ENCODE peak calls at places on chromosomes 7 and 10, in four cellular contexts. E is IMR-90, O is body of pancreas, P is HepG2. U is an unnamed sample.

GRCh38 chr10:122173337-122173736 is 97.8 kb upstream of the BTBD16 start:
- DNase-seq in E (no peak), O (no peak), P (no peak), U (peak)

GRCh38 chr10:3782456-3783312 is 2.3 kb downstream of the KLF6 start:
- DNase-seq in E (peak), O (peak), P (peak), U (peak)

GRCh38 chr7:4185736-4186512 is 496.2 kb upstream of the FOXK1 start:
- DNase-seq in E (no peak), O (no peak), P (no peak), U (no peak)

GRCh38 chr10:122446668-122447410 is 7.6 kb upstream of the ARMS2 start:
- DNase-seq in E (no peak), O (no peak), P (no peak), U (no peak)

GRCh38 chr7:158778476-158778875 is 50.8 kb downstream of the ESYT2 start:
- DNase-seq in E (peak), O (no peak), P (no peak), U (no peak)

GRCh38 chr10:28631896-28632596 is 45.3 kb upstream of the BAMBI start:
- DNase-seq in E (peak), O (no peak), P (peak), U (no peak)

GRCh38 chr7:37265006-37265405 is 183.7 kb downstream of the ELMO1 start:
- DNase-seq in E (no peak), O (no peak), P (no peak), U (no peak)

GRCh38 chr10:124674768-124675222 is 69.4 kb downstream of the FAM53B start:
- DNase-seq in E (no peak), O (no peak), P (no peak), U (no peak)

GRCh38 chr7:77658928-77659327 is 37.3 kb upstream of the RSBN1L start:
- DNase-seq in E (no peak), O (no peak), P (no peak), U (no peak)

GRCh38 chr7:145293120-145293792 is 457.4 kb upstream of the TPK1 start:
- DNase-seq in E (no peak), O (no peak), P (no peak), U (no peak)

GRCh38 chr10:22803201-22803895 is 89.0 kb upstream of the PIP4K2A start:
- DNase-seq in E (peak), O (no peak), P (no peak), U (no peak)

GRCh38 chr10:126101744-126102143 is 205.4 kb downstream of the FANK1 start:
- DNase-seq in E (no peak), O (peak), P (no peak), U (no peak)

GRCh38 chr10:118800920-118801319 is 46.1 kb upstream of the CACUL1 start:
- DNase-seq in E (no peak), O (peak), P (peak), U (no peak)

GRCh38 chr7:50208335-50208982 is 96.1 kb upstream of the IKZF1 start:
- DNase-seq in E (no peak), O (no peak), P (no peak), U (no peak)

GRCh38 chr7:30224511-30225031 is 59.8 kb upstream of the ZNRF2 start:
- DNase-seq in E (peak), O (peak), P (no peak), U (no peak)

GRCh38 chr7:49643750-49644149 is 129.7 kb upstream of the VWC2 start:
- DNase-seq in E (no peak), O (no peak), P (no peak), U (no peak)

GRCh38 chr7:49850921-49851613 is 77.6 kb downstream of the VWC2 start:
- DNase-seq in E (no peak), O (no peak), P (no peak), U (no peak)

GRCh38 chr10:92790449-92790848 is 57.9 kb upstream of the EXOC6 start:
- DNase-seq in E (no peak), O (no peak), P (no peak), U (no peak)

GRCh38 chr10:103448751-103449150 is 3.4 kb downstream of the CALHM2 start:
- DNase-seq in E (peak), O (peak), P (no peak), U (peak)

GRCh38 chr10:92517034-92517655 is 56.7 kb downstream of the IDE start:
- DNase-seq in E (peak), O (peak), P (peak), U (peak)

GRCh38 chr7:11748884-11749283 is 83.1 kb downstream of the THSD7A start:
- DNase-seq in E (no peak), O (no peak), P (no peak), U (no peak)

GRCh38 chr10:120557296-120557810 is 100.3 kb downstream of the PLPP4 start:
- DNase-seq in E (no peak), O (no peak), P (no peak), U (no peak)

GRCh38 chr10:63264852-63265617 is 131.9 kb downstream of the NRBF2 start:
- DNase-seq in E (peak), O (peak), P (peak), U (no peak)

GRCh38 chr10:75857269-75857846 is 425.9 kb downstream of the LRMDA start:
- DNase-seq in E (no peak), O (no peak), P (no peak), U (no peak)

GRCh38 chr10:79404231-79404609 is 41.2 kb downstream of the ZCCHC24 start:
- DNase-seq in E (peak), O (peak), P (peak), U (peak)

GRCh38 chr10:30359373-30360206 is 10.5 kb upstream of the MTPAP start:
- DNase-seq in E (peak), O (peak), P (peak), U (no peak)

GRCh38 chr10:24849051-24849450 is 103.4 kb downstream of the PRTFDC1 start:
- DNase-seq in E (no peak), O (no peak), P (no peak), U (no peak)

GRCh38 chr7:85167636-85168035 is 19.2 kb downstream of the SEMA3D start:
- DNase-seq in E (no peak), O (no peak), P (no peak), U (no peak)

GRCh38 chr7:100825760-100826545 is 1.4 kb downstream of the EPHB4 start:
- DNase-seq in E (peak), O (peak), P (peak), U (no peak)

GRCh38 chr10:120011359-120012132 is 119.0 kb downstream of the SEC23IP start:
- DNase-seq in E (no peak), O (no peak), P (no peak), U (no peak)

GRCh38 chr7:128215739-128216138 is 25.3 kb upstream of the LEP start:
- DNase-seq in E (peak), O (no peak), P (no peak), U (no peak)

GRCh38 chr7:128219646-128220045 is 21.4 kb upstream of the LEP start:
- DNase-seq in E (no peak), O (no peak), P (no peak), U (no peak)

GRCh38 chr7:128217030-128217805 is 23.9 kb upstream of the LEP start:
- DNase-seq in E (peak), O (peak), P (no peak), U (no peak)

GRCh38 chr7:128215281-128215680 is 25.8 kb upstream of the LEP start:
- DNase-seq in E (peak), O (no peak), P (no peak), U (no peak)

GRCh38 chr7:128217972-128218652 is 23.0 kb upstream of the LEP start:
- DNase-seq in E (no peak), O (no peak), P (peak), U (no peak)
- TF ChIP-seq CTCF in E (peak), O (no peak), P (peak), U (no peak)

DNA sequence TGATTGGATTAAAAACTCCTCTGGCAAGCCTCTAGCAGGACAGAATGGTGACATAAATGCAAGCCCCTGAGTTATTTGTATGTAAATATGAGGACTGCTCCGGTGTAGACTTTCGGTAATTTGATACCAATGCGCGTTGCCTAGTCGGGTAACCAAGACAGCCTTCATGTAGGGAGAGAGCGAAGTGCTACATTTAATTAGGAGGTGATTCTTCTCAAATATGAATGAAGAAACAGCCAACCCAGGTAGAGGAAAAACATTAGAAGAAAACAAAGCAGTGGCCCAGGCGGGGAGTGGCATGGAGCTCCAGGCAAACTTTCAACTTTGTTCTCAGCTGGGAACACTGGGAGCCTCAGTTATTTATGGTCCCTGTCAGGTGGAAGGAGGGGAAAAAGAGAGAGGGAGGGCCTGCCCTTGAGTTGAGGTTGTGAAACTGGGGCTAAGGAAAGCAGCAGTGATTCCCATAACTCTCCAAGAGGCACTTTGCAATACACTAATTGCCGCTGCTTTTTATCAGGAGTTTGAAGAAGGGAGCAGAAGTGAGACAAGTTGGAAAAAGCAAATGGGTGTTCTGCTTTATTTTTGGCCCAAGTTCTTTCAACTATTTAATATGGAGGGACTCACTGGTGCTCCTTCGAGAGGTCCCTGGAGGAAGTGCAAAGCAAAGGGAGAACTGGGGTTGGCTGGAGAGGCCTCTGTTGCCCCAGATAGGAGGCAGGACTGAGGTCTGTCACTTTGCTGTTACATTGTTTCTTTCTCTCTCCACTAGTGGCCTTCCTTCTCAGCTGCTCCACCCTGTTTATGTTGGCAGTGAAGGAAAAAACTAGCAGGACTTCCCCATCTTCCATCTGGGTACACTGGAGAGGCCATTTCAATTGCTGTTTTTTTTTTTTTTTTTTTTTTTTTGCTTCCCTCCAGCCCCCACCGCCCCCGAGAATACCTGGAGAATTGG is 234.6 kb upstream of the CCDC6 start:
- DNase-seq in E (peak), O (no peak), P (peak), U (peak)
- TF ChIP-seq POLR2A in E (no peak), O (no peak), P (no peak), U (peak)

GRCh38 chr7:118590107-118590506 is 365.6 kb downstream of the ANKRD7 start:
- DNase-seq in E (no peak), O (no peak), P (no peak), U (no peak)
- TF ChIP-seq CTCF in E (peak), O (no peak), P (no peak), U (no peak)

DNA sequence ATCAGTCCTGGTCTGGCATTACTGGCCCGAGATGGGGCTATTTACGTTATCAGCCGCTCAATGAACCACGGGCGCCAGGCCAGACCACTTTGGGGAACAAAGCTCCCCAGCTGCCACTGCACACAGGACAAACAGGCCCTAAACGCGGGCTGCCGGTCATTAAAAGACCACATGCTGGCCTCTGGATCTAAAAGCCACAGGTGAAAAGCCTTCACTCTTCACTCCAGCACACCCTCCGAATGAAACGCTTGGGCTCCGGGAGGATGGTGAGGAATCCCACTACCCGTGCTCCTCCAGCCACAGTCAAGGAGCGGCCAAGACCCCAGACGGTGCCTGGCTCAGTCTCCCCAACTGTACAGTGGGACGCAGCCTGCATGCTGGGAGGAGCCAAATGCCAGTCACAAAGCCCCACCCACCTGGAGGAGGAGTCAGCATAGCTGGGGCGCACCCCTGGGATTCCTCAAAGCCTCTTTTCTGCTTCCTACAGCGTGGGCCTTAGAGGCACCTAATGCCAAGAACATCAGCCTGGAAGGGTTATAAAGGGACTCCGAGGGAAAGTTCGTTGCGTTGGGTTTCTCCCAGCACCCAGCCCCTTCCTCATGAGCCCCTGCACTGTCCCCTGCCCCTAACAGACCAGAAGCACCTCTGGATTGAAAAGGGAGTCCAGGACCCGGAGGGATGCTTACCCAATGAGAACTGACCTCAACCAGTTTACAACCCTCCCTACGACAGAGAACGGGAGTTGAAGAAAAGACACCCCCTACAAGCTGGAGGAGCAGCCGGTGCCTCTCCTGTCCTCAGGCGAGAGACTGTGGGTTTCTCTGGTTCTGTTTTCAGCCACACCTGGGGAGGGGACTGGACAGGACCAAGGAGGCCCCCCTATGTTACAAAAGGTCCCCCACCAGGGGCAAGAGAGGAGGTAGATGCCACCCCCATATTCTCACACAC is 4.7 kb downstream of the PDGFA start:
- DNase-seq in E (no peak), O (peak), P (no peak), U (peak)
- TF ChIP-seq POLR2A in E (no peak), O (no peak), P (no peak), U (no peak)

GRCh38 chr7:79308176-79308575 is 145.3 kb downstream of the MAGI2 start:
- DNase-seq in E (no peak), O (no peak), P (peak), U (no peak)
- TF ChIP-seq CTCF in E (no peak), O (no peak), P (peak), U (no peak)

DNA sequence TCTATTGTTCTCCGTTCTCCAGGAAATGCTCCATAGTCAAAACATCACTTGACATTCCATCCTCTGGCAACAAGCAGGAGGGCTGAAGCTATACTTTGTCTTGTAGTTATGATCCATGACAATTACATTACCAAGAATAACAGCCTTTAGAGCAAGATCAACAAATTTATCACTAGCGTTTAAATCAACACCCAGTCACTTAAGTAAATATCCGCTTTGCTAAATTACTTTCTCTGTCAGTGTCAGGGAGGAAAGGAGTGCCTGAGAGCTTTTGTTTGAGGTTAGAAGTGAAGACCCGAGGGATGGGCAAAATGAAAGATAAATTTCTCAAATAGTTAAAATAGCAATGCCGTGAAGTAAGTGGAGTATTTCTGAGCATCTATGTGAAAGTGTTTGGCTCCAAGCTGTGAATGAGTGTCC is 236.1 kb upstream of the BMPER start:
- DNase-seq in E (no peak), O (no peak), P (peak), U (no peak)
- TF ChIP-seq POLR2A in E (no peak), O (no peak), P (no peak), U (no peak)